ENCODE peak calls at places on chromosomes 1 and 21, in eight cellular contexts. I, K, D, N, S, M, U and Q are unnamed samples.
A peak's percentile ranks its signal among the peaks of the same experiment; 100 is the strongest.

GRCh38 chr1:202639500-202639899 is 70.8 kb downstream of the SYT2 start:
- DNase-seq in N (peak; percentile 67), K (no peak), M (no peak), I (no peak), S (no peak), D (no peak), U (peak; percentile 39), Q (no peak)

GRCh38 chr1:31596737-31597097 is 20.4 kb downstream of the TINAGL1 start:
- DNase-seq in D (no peak), I (no peak), N (no peak), S (no peak), U (no peak), K (no peak), M (no peak), Q (no peak)

GRCh38 chr1:242432491-242433095 is 91.9 kb downstream of the PLD5 start:
- DNase-seq in S (no peak), I (no peak), D (no peak), U (no peak), K (no peak), N (no peak), M (no peak), Q (no peak)

GRCh38 chr1:173997796-173998195 is 24.4 kb downstream of the RC3H1 start:
- DNase-seq in N (peak; percentile 37), U (peak; percentile 17), M (no peak), I (no peak), D (no peak), S (no peak), K (no peak), Q (no peak)

GRCh38 chr1:175774921-175775320 is 31.5 kb upstream of the TNR start:
- DNase-seq in K (no peak), D (no peak), S (peak; percentile 25), M (no peak), I (no peak), U (no peak), N (no peak), Q (no peak)

GRCh38 chr1:153683853-153684252 is 5.4 kb downstream of the NPR1 start:
- DNase-seq in I (no peak), D (peak; percentile 53), S (no peak), K (no peak), M (no peak), N (peak; percentile 50), U (peak; percentile 34), Q (peak; percentile 32)

GRCh38 chr1:116740726-116741125 is 13.5 kb upstream of the CD2 start:
- DNase-seq in M (no peak), N (no peak), D (no peak), S (no peak), U (no peak), I (no peak), K (no peak), Q (no peak)

GRCh38 chr1:156495401-156496140 is 5.0 kb downstream of the MEF2D start:
- DNase-seq in U (no peak), N (peak; percentile 38), K (no peak), D (no peak), M (no peak), I (no peak), S (no peak), Q (no peak)

GRCh38 chr1:200226969-200227303 is 182.9 kb downstream of the ZNF281 start:
- DNase-seq in U (no peak), N (no peak), M (no peak), S (no peak), I (no peak), D (no peak), K (no peak), Q (no peak)

GRCh38 chr1:168879906-168880734 is 151.1 kb upstream of the DPT start:
- DNase-seq in M (no peak), D (no peak), U (peak; percentile 29), N (peak; percentile 50), K (no peak), I (no peak), S (no peak), Q (no peak)

GRCh38 chr1:193471981-193472380 is 285.6 kb upstream of the B3GALT2 start:
- DNase-seq in S (no peak), U (peak; percentile 41), K (no peak), M (no peak), I (no peak), D (no peak), N (no peak), Q (peak; percentile 5)

GRCh38 chr1:175527773-175528172 is 215.6 kb downstream of the TNR start:
- DNase-seq in K (no peak), U (no peak), D (no peak), S (no peak), M (no peak), N (no peak), I (no peak), Q (no peak)

GRCh38 chr1:156511656-156512055 is 11.1 kb upstream of the MEF2D start:
- DNase-seq in D (no peak), M (no peak), S (no peak), N (peak; percentile 67), I (no peak), K (no peak), U (peak; percentile 86), Q (no peak)

GRCh38 chr1:39128959-39129358 is 75.5 kb upstream of the MACF1 start:
- DNase-seq in S (no peak), K (no peak), U (no peak), D (peak; percentile 97), I (no peak), M (no peak), N (no peak), Q (no peak)

GRCh38 chr1:170893655-170894297 is 41.6 kb upstream of the MROH9 start:
- DNase-seq in K (no peak), N (peak; percentile 50), D (no peak), M (no peak), I (no peak), U (no peak), S (no peak), Q (no peak)

GRCh38 chr1:2587071-2587859 is 688 bp downstream of the PRXL2B start:
- DNase-seq in D (peak; percentile 49), I (no peak), S (peak; percentile 39), K (peak; percentile 52), M (no peak), U (peak; percentile 20), N (peak; percentile 60), Q (no peak)

GRCh38 chr21:44414291-44415072 is 40.8 kb upstream of the LRRC3 start:
- DNase-seq in K (no peak), D (no peak), M (no peak), N (no peak), S (no peak), I (no peak), U (no peak), Q (no peak)

GRCh38 chr1:15526021-15526489 is 593 bp upstream of the DNAJC16 start:
- DNase-seq in N (no peak), U (no peak), M (no peak), I (no peak), K (no peak), S (no peak), D (no peak), Q (no peak)

GRCh38 chr1:25642710-25643109 is 26.1 kb downstream of the MAN1C1 start:
- DNase-seq in N (peak; percentile 70), D (peak; percentile 46), M (peak; percentile 88), S (no peak), I (peak; percentile 2), U (peak; percentile 43), K (no peak), Q (no peak)

GRCh38 chr1:181680332-181680731 is 197.0 kb downstream of the CACNA1E start:
- DNase-seq in I (no peak), S (no peak), N (no peak), D (no peak), M (no peak), U (no peak), K (no peak), Q (no peak)

GRCh38 chr21:25887166-25887565 is 152.4 kb downstream of the GABPA start:
- DNase-seq in N (peak; percentile 15), S (peak; percentile 18), M (no peak), U (peak; percentile 31), I (no peak), D (no peak), K (no peak), Q (peak; percentile 30)

GRCh38 chr1:111747282-111747734 is 8.1 kb upstream of the INKA2 start:
- DNase-seq in S (peak; percentile 65), U (peak; percentile 91), D (peak; percentile 86), N (peak; percentile 87), M (peak; percentile 57), I (peak; percentile 82), K (no peak), Q (peak; percentile 85)

GRCh38 chr1:112995890-112996289 is 39.9 kb upstream of the SLC16A1 start:
- DNase-seq in I (no peak), M (no peak), K (no peak), U (peak; percentile 18), S (no peak), N (peak; percentile 39), D (peak; percentile 78), Q (peak; percentile 11)